ENCODE peak calls at places on chromosomes 5 and 9, in four cellular contexts. R, Q, T and Y are unnamed samples.

GRCh38 chr5:107968465-107968864 is 297.7 kb upstream of the EFNA5 start:
- DNase-seq in R (no peak), Q (no peak), T (no peak), Y (no peak)

GRCh38 chr9:38352716-38353334 is 39.7 kb upstream of the ALDH1B1 start:
- DNase-seq in R (no peak), Q (no peak), T (no peak), Y (no peak)

GRCh38 chr5:81213070-81213469 is 20.1 kb upstream of the CKMT2 start:
- DNase-seq in R (no peak), Q (no peak), T (no peak), Y (no peak)

GRCh38 chr5:140608730-140609520 is 24.1 kb downstream of the CD14 start:
- DNase-seq in R (no peak), Q (no peak), T (no peak), Y (peak; percentile 58)

GRCh38 chr5:38045446-38045845 is 205.6 kb upstream of the GDNF start:
- DNase-seq in R (no peak), Q (no peak), T (no peak), Y (no peak)

GRCh38 chr5:150612905-150613670 is 27.4 kb upstream of the SYNPO start:
- DNase-seq in R (no peak), Q (no peak), T (peak; percentile 44), Y (no peak)

GRCh38 chr5:133865113-133865512 is 103.3 kb downstream of the C5orf15 start:
- DNase-seq in R (no peak), Q (no peak), T (no peak), Y (no peak)

GRCh38 chr9:107976767-107977166 is 487.2 kb upstream of the KLF4 start:
- DNase-seq in R (no peak), Q (no peak), T (peak; percentile 26), Y (peak; percentile 78)

GRCh38 chr5:58378613-58379385 is 81.1 kb downstream of the PLK2 start:
- DNase-seq in R (no peak), Q (no peak), T (no peak), Y (no peak)

GRCh38 chr9:81529556-81530193 is 159.7 kb downstream of the TLE1 start:
- DNase-seq in R (peak; percentile 7), Q (no peak), T (no peak), Y (no peak)

GRCh38 chr9:136726631-136727191 is 14.3 kb downstream of the DIPK1B start:
- DNase-seq in R (no peak), Q (no peak), T (peak; percentile 35), Y (no peak)

GRCh38 chr9:127116088-127116726 is 6.2 kb downstream of the ANGPTL2 start:
- DNase-seq in R (no peak), Q (no peak), T (no peak), Y (no peak)

GRCh38 chr5:108876451-108876850 is 128.8 kb downstream of the FER start:
- DNase-seq in R (no peak), Q (no peak), T (no peak), Y (no peak)

GRCh38 chr5:55151923-55152842 is 7.8 kb upstream of the GPX8 start:
- DNase-seq in R (no peak), Q (no peak), T (no peak), Y (peak; percentile 43)

GRCh38 chr5:154191467-154192261 is 1.1 kb downstream of the GALNT10 start:
- DNase-seq in R (no peak), Q (no peak), T (no peak), Y (no peak)